ENCODE peak calls at places on chromosomes 5 and 9, in nine cellular contexts. S is OCI-LY7, B is endodermal cell, O is A549, E is aorta, K is GM04503, R is NCI-H1694 treated with DMSO at 0.1 percent for 48 hours, N is HCEC 1CT, G is KG1. D is an unnamed sample.

GRCh38 chr5:117953272-117953671 is 1035.1 kb downstream of the DTWD2 start:
- DNase-seq in S (no peak), B (no peak), O (no peak), E (no peak), K (no peak), R (no peak), N (no peak), G (no peak), D (no peak)

GRCh38 chr9:125551781-125552180 is 155.2 kb downstream of the MAPKAP1 start:
- DNase-seq in S (no peak), B (no peak), O (no peak), E (no peak), K (no peak), R (no peak), N (no peak), G (no peak), D (no peak)

GRCh38 chr5:150789943-150790611 is 11.5 kb downstream of the SMIM3 start:
- DNase-seq in S (no peak), B (peak; percentile 69), O (no peak), E (no peak), K (peak; percentile 98), R (no peak), N (peak; percentile 99), G (peak; percentile 13), D (peak; percentile 92)

GRCh38 chr5:73448072-73448432 is 525 bp downstream of the FOXD1 start:
- DNase-seq in S (peak; percentile 32), B (peak; percentile 74), O (no peak), E (peak; percentile 78), K (no peak), R (no peak), N (no peak), G (no peak), D (no peak)

GRCh38 chr5:98455660-98456059 is 317.8 kb upstream of the RGMB start:
- DNase-seq in S (no peak), B (no peak), O (no peak), E (no peak), K (no peak), R (no peak), N (peak; percentile 79), G (no peak), D (peak; percentile 81)

GRCh38 chr5:165209101-165209727 is 1703.8 kb downstream of the MAT2B start:
- DNase-seq in S (peak; percentile 16), B (no peak), O (peak; percentile 2), E (no peak), K (no peak), R (peak; percentile 2), N (peak; percentile 26), G (no peak), D (no peak)

GRCh38 chr9:69193685-69194032 is 19.6 kb downstream of the TJP2 start:
- DNase-seq in S (peak; percentile 53), B (no peak), O (no peak), E (no peak), K (no peak), R (peak; percentile 32), N (no peak), G (no peak), D (no peak)

GRCh38 chr9:130267930-130268329 is 2.4 kb downstream of the HMCN2 start:
- DNase-seq in S (no peak), B (peak; percentile 38), O (no peak), E (no peak), K (no peak), R (no peak), N (no peak), G (no peak), D (no peak)

GRCh38 chr5:153654892-153655520 is 164.5 kb downstream of the GRIA1 start:
- DNase-seq in S (no peak), B (no peak), O (no peak), E (no peak), K (no peak), R (no peak), N (no peak), G (no peak), D (no peak)

GRCh38 chr5:159768243-159768642 is 148.0 kb upstream of the ADRA1B start:
- DNase-seq in S (no peak), B (peak; percentile 78), O (no peak), E (no peak), K (peak; percentile 44), R (no peak), N (peak; percentile 50), G (no peak), D (no peak)

GRCh38 chr9:16434522-16434921 is 435.9 kb downstream of the BNC2 start:
- DNase-seq in S (no peak), B (no peak), O (no peak), E (no peak), K (no peak), R (no peak), N (peak; percentile 39), G (no peak), D (peak; percentile 72)

GRCh38 chr9:107046692-107047091 is 183.7 kb downstream of the ZNF462 start:
- DNase-seq in S (peak; percentile 44), B (no peak), O (no peak), E (no peak), K (no peak), R (no peak), N (no peak), G (no peak), D (no peak)

D was measured in HFF-Myc.